ENCODE peak calls at places on chromosomes 3 and 15, in five cellular contexts. One of them, this sample, is unnamed.

GRCh38 chr3:8536106-8537052 is 34.8 kb downstream of the LMCD1 start:
- DNase-seq in GM23248: peak; percentile 74
- DNase-seq in fibroblast of lung: peak; percentile 77
- DNase-seq in HepG2: no peak
- DNase-seq in K562: no peak
- DNase-seq in this sample: no peak

GRCh38 chr3:114241259-114241658 is 3.9 kb upstream of the ZNF80 start:
- DNase-seq in GM23248: no peak
- DNase-seq in fibroblast of lung: no peak
- DNase-seq in HepG2: no peak
- DNase-seq in K562: peak; percentile 12
- DNase-seq in this sample: no peak

GRCh38 chr15:98174286-98174685 is 213.8 kb downstream of the ARRDC4 start:
- DNase-seq in GM23248: no peak
- DNase-seq in fibroblast of lung: no peak
- DNase-seq in HepG2: no peak
- DNase-seq in K562: no peak
- DNase-seq in this sample: no peak

GRCh38 chr3:191387441-191388077 is 57.2 kb upstream of the UTS2B start:
- DNase-seq in GM23248: peak; percentile 11
- DNase-seq in fibroblast of lung: peak; percentile 15
- DNase-seq in HepG2: no peak
- DNase-seq in K562: no peak
- DNase-seq in this sample: no peak

GRCh38 chr15:72285927-72286516 is 13.7 kb upstream of the PARP6 start:
- DNase-seq in GM23248: peak; percentile 26
- DNase-seq in fibroblast of lung: peak; percentile 34
- DNase-seq in HepG2: peak; percentile 28
- DNase-seq in K562: peak; percentile 72
- DNase-seq in this sample: peak; percentile 81

GRCh38 chr15:60734846-60735245 is 255.9 kb upstream of the ICE2 start:
- DNase-seq in GM23248: no peak
- DNase-seq in fibroblast of lung: no peak
- DNase-seq in HepG2: peak; percentile 64
- DNase-seq in K562: no peak
- DNase-seq in this sample: peak; percentile 9

GRCh38 chr15:68384451-68385239 is 47.3 kb downstream of the ITGA11 start:
- DNase-seq in GM23248: peak; percentile 98
- DNase-seq in fibroblast of lung: peak; percentile 91
- DNase-seq in HepG2: no peak
- DNase-seq in K562: no peak
- DNase-seq in this sample: no peak

GRCh38 chr3:162134571-162134970 is 638.0 kb downstream of the OTOL1 start:
- DNase-seq in GM23248: no peak
- DNase-seq in fibroblast of lung: no peak
- DNase-seq in HepG2: no peak
- DNase-seq in K562: no peak
- DNase-seq in this sample: no peak

GRCh38 chr15:67521770-67522568 is 1.0 kb downstream of the C15orf61 start:
- DNase-seq in GM23248: peak; percentile 86
- DNase-seq in fibroblast of lung: peak; percentile 64
- DNase-seq in HepG2: no peak
- DNase-seq in K562: no peak
- DNase-seq in this sample: peak; percentile 59

GRCh38 chr15:76467136-76467535 is 130.6 kb downstream of the ISL2 start:
- DNase-seq in GM23248: no peak
- DNase-seq in fibroblast of lung: no peak
- DNase-seq in HepG2: no peak
- DNase-seq in K562: no peak
- DNase-seq in this sample: no peak

GRCh38 chr3:182118081-182118480 is 406.4 kb downstream of the SOX2 start:
- DNase-seq in GM23248: no peak
- DNase-seq in fibroblast of lung: no peak
- DNase-seq in HepG2: no peak
- DNase-seq in K562: no peak
- DNase-seq in this sample: no peak

GRCh38 chr15:45091581-45091980 is 22.4 kb downstream of the DUOX2 start:
- DNase-seq in GM23248: peak; percentile 49
- DNase-seq in fibroblast of lung: no peak
- DNase-seq in HepG2: no peak
- DNase-seq in K562: no peak
- DNase-seq in this sample: no peak

GRCh38 chr3:190125669-190126068 is 5.0 kb upstream of the P3H2 start:
- DNase-seq in GM23248: no peak
- DNase-seq in fibroblast of lung: no peak
- DNase-seq in HepG2: no peak
- DNase-seq in K562: no peak
- DNase-seq in this sample: no peak

GRCh38 chr3:183259087-183259486 is 6.0 kb downstream of the B3GNT5 start:
- DNase-seq in GM23248: no peak
- DNase-seq in fibroblast of lung: no peak
- DNase-seq in HepG2: no peak
- DNase-seq in K562: no peak
- DNase-seq in this sample: peak; percentile 34

GRCh38 chr3:142931222-142931621 is 32.3 kb downstream of the PAQR9 start:
- DNase-seq in GM23248: no peak
- DNase-seq in fibroblast of lung: no peak
- DNase-seq in HepG2: peak; percentile 41
- DNase-seq in K562: no peak
- DNase-seq in this sample: no peak

GRCh38 chr3:8712871-8713360 is 20.7 kb upstream of the CAV3 start:
- DNase-seq in GM23248: no peak
- DNase-seq in fibroblast of lung: no peak
- DNase-seq in HepG2: no peak
- DNase-seq in K562: peak; percentile 3
- DNase-seq in this sample: peak; percentile 49

GRCh38 chr3:183576487-183577107 is 21.1 kb upstream of the KLHL6 start:
- DNase-seq in GM23248: peak; percentile 61
- DNase-seq in fibroblast of lung: no peak
- DNase-seq in HepG2: no peak
- DNase-seq in K562: no peak
- DNase-seq in this sample: peak; percentile 80

GRCh38 chr3:46705751-46706572 is 4.8 kb downstream of the TMIE start:
- DNase-seq in GM23248: peak; percentile 77
- DNase-seq in fibroblast of lung: peak; percentile 57
- DNase-seq in HepG2: no peak
- DNase-seq in K562: no peak
- DNase-seq in this sample: no peak

GRCh38 chr3:30440147-30440604 is 166.2 kb upstream of the TGFBR2 start:
- DNase-seq in GM23248: peak; percentile 24
- DNase-seq in fibroblast of lung: no peak
- DNase-seq in HepG2: peak; percentile 58
- DNase-seq in K562: no peak
- DNase-seq in this sample: no peak

GRCh38 chr15:51793521-51793920 is 35.9 kb upstream of the TMOD3 start:
- DNase-seq in GM23248: no peak
- DNase-seq in fibroblast of lung: peak; percentile 64
- DNase-seq in HepG2: no peak
- DNase-seq in K562: no peak
- DNase-seq in this sample: no peak

GRCh38 chr15:52227456-52227855 is 36.3 kb upstream of the GNB5 start:
- DNase-seq in GM23248: peak; percentile 85
- DNase-seq in fibroblast of lung: peak; percentile 87
- DNase-seq in HepG2: peak; percentile 57
- DNase-seq in K562: peak; percentile 72
- DNase-seq in this sample: peak; percentile 92

GRCh38 chr3:180358179-180358578 is 243.8 kb upstream of the TTC14 start:
- DNase-seq in GM23248: peak; percentile 49
- DNase-seq in fibroblast of lung: no peak
- DNase-seq in HepG2: no peak
- DNase-seq in K562: no peak
- DNase-seq in this sample: no peak

GRCh38 chr3:149273096-149273751 is 51.6 kb upstream of the CP start:
- DNase-seq in GM23248: peak; percentile 93
- DNase-seq in fibroblast of lung: peak; percentile 92
- DNase-seq in HepG2: peak; percentile 81
- DNase-seq in K562: peak; percentile 64
- DNase-seq in this sample: peak; percentile 89

GRCh38 chr3:151156618-151157216 is 46.3 kb downstream of the GPR171 start:
- DNase-seq in GM23248: peak; percentile 67
- DNase-seq in fibroblast of lung: peak; percentile 68
- DNase-seq in HepG2: peak; percentile 67
- DNase-seq in K562: peak; percentile 41
- DNase-seq in this sample: peak; percentile 80

GRCh38 chr15:85689729-85690128 is 105.0 kb downstream of the KLHL25 start:
- DNase-seq in GM23248: peak; percentile 85
- DNase-seq in fibroblast of lung: peak; percentile 73
- DNase-seq in HepG2: no peak
- DNase-seq in K562: no peak
- DNase-seq in this sample: peak; percentile 95

GRCh38 chr3:128872744-128873143 is 6.7 kb upstream of the ACAD9 start:
- DNase-seq in GM23248: no peak
- DNase-seq in fibroblast of lung: no peak
- DNase-seq in HepG2: no peak
- DNase-seq in K562: no peak
- DNase-seq in this sample: no peak

GRCh38 chr3:37223084-37223975 is 48.9 kb upstream of the LRRFIP2 start:
- DNase-seq in GM23248: no peak
- DNase-seq in fibroblast of lung: no peak
- DNase-seq in HepG2: peak; percentile 29
- DNase-seq in K562: no peak
- DNase-seq in this sample: no peak

GRCh38 chr3:5188419-5189405 is 1.2 kb downstream of the EDEM1 start:
- DNase-seq in GM23248: peak; percentile 64
- DNase-seq in fibroblast of lung: peak; percentile 35
- DNase-seq in HepG2: peak; percentile 68
- DNase-seq in K562: peak; percentile 68
- DNase-seq in this sample: peak; percentile 87

GRCh38 chr15:90774731-90775521 is 57.8 kb downstream of the BLM start:
- DNase-seq in GM23248: peak; percentile 75
- DNase-seq in fibroblast of lung: peak; percentile 14
- DNase-seq in HepG2: no peak
- DNase-seq in K562: no peak
- DNase-seq in this sample: no peak

GRCh38 chr3:49674491-49674983 is 386 bp downstream of the APEH start:
- DNase-seq in GM23248: no peak
- DNase-seq in fibroblast of lung: no peak
- DNase-seq in HepG2: no peak
- DNase-seq in K562: peak; percentile 16
- DNase-seq in this sample: peak; percentile 67

GRCh38 chr3:117756580-117756979 is 1047.0 kb downstream of the TUSC7 start:
- DNase-seq in GM23248: no peak
- DNase-seq in fibroblast of lung: no peak
- DNase-seq in HepG2: no peak
- DNase-seq in K562: no peak
- DNase-seq in this sample: no peak

GRCh38 chr3:56933803-56934202 is 126.7 kb upstream of the SPATA12 start:
- DNase-seq in GM23248: no peak
- DNase-seq in fibroblast of lung: no peak
- DNase-seq in HepG2: no peak
- DNase-seq in K562: no peak
- DNase-seq in this sample: no peak

GRCh38 chr3:144818973-144819372 is 847.4 kb downstream of the DIPK2A start:
- DNase-seq in GM23248: no peak
- DNase-seq in fibroblast of lung: no peak
- DNase-seq in HepG2: no peak
- DNase-seq in K562: no peak
- DNase-seq in this sample: no peak

GRCh38 chr15:55586808-55587207 is 1.3 kb downstream of the PYGO1 start:
- DNase-seq in GM23248: peak; percentile 16
- DNase-seq in fibroblast of lung: peak; percentile 13
- DNase-seq in HepG2: no peak
- DNase-seq in K562: no peak
- DNase-seq in this sample: no peak

GRCh38 chr3:161108840-161109239 is 3.7 kb upstream of the B3GALNT1 start:
- DNase-seq in GM23248: peak; percentile 80
- DNase-seq in fibroblast of lung: peak; percentile 51
- DNase-seq in HepG2: no peak
- DNase-seq in K562: no peak
- DNase-seq in this sample: no peak

GRCh38 chr3:162546910-162547309 is 1050.3 kb downstream of the OTOL1 start:
- DNase-seq in GM23248: no peak
- DNase-seq in fibroblast of lung: no peak
- DNase-seq in HepG2: no peak
- DNase-seq in K562: no peak
- DNase-seq in this sample: no peak

GRCh38 chr3:14562441-14562840 is 22.3 kb upstream of the GRIP2 start:
- DNase-seq in GM23248: no peak
- DNase-seq in fibroblast of lung: peak; percentile 17
- DNase-seq in HepG2: no peak
- DNase-seq in K562: no peak
- DNase-seq in this sample: no peak

GRCh38 chr3:54670269-54671000 is 257.4 kb downstream of the LRTM1 start:
- DNase-seq in GM23248: no peak
- DNase-seq in fibroblast of lung: no peak
- DNase-seq in HepG2: no peak
- DNase-seq in K562: no peak
- DNase-seq in this sample: no peak

GRCh38 chr3:21750291-21750690 is 719 bp downstream of the ZNF385D start:
- DNase-seq in GM23248: peak; percentile 73
- DNase-seq in fibroblast of lung: peak; percentile 39
- DNase-seq in HepG2: no peak
- DNase-seq in K562: no peak
- DNase-seq in this sample: no peak
- H3K4me3 ChIP-seq in GM23248: peak overlapping the region; percentile 87
- H3K4me3 ChIP-seq in fibroblast of lung: peak overlapping the region; percentile 88
- H3K4me3 ChIP-seq in HepG2: no peak overlapping the region
- H3K4me3 ChIP-seq in K562: no peak overlapping the region
- H3K4me3 ChIP-seq in this sample: no peak overlapping the region

GRCh38 chr3:69772152-69772867 is 33.0 kb downstream of the MITF start:
- DNase-seq in GM23248: no peak
- DNase-seq in fibroblast of lung: no peak
- DNase-seq in HepG2: no peak
- DNase-seq in K562: no peak
- DNase-seq in this sample: no peak
- H3K9ac ChIP-seq in GM23248: no peak overlapping the region
- H3K9ac ChIP-seq in fibroblast of lung: no peak overlapping the region
- H3K9ac ChIP-seq in HepG2: no peak overlapping the region
- H3K9ac ChIP-seq in K562: no peak overlapping the region
- H3K9ac ChIP-seq in this sample: no peak overlapping the region

GRCh38 chr15:37096878-37097568 is 3.3 kb downstream of the MEIS2 start:
- DNase-seq in GM23248: peak; percentile 63
- DNase-seq in fibroblast of lung: peak; percentile 32
- DNase-seq in HepG2: no peak
- DNase-seq in K562: peak; percentile 28
- DNase-seq in this sample: no peak
- H3K4me3 ChIP-seq in GM23248: peak overlapping the region; percentile 95
- H3K4me3 ChIP-seq in fibroblast of lung: peak overlapping the region; percentile 98
- H3K4me3 ChIP-seq in HepG2: peak overlapping the region; percentile 88
- H3K4me3 ChIP-seq in K562: peak overlapping the region; percentile 87
- H3K4me3 ChIP-seq in this sample: peak overlapping the region; percentile 97

GRCh38 chr3:169659858-169660614 is 3.5 kb downstream of the MECOM start:
- DNase-seq in GM23248: no peak
- DNase-seq in fibroblast of lung: no peak
- DNase-seq in HepG2: no peak
- DNase-seq in K562: no peak
- DNase-seq in this sample: no peak

GRCh38 chr3:169662215-169663070 is 1.1 kb downstream of the MECOM start:
- DNase-seq in GM23248: peak; percentile 83
- DNase-seq in fibroblast of lung: peak; percentile 82
- DNase-seq in HepG2: peak; percentile 66
- DNase-seq in K562: peak; percentile 80
- DNase-seq in this sample: peak; percentile 59

GRCh38 chr3:169664034-169664820 is 715 bp upstream of the MECOM start:
- DNase-seq in GM23248: no peak
- DNase-seq in fibroblast of lung: peak; percentile 49
- DNase-seq in HepG2: no peak
- DNase-seq in K562: no peak
- DNase-seq in this sample: peak; percentile 47

GRCh38 chr3:169660709-169661566 is 2.6 kb downstream of the MECOM start:
- DNase-seq in GM23248: peak; percentile 50
- DNase-seq in fibroblast of lung: peak; percentile 78
- DNase-seq in HepG2: no peak
- DNase-seq in K562: no peak
- DNase-seq in this sample: peak; percentile 49

GRCh38 chr3:169661567-169662214 is 1.8 kb downstream of the MECOM start:
- DNase-seq in GM23248: peak; percentile 63
- DNase-seq in fibroblast of lung: peak; percentile 51
- DNase-seq in HepG2: no peak
- DNase-seq in K562: peak; percentile 19
- DNase-seq in this sample: peak; percentile 48
- H3K9ac ChIP-seq in GM23248: no peak overlapping the region
- H3K9ac ChIP-seq in fibroblast of lung: peak overlapping the region; percentile 48
- H3K9ac ChIP-seq in HepG2: no peak overlapping the region
- H3K9ac ChIP-seq in K562: peak overlapping the region; percentile 92
- H3K9ac ChIP-seq in this sample: peak overlapping the region; percentile 23

This sample was measured in Karpas-422.